ENCODE peak calls at places on chromosome 17, in nine cellular contexts. One of them, this sample, is unnamed.

GRCh38 chr17:40121191-40121885 is 433 bp upstream of the MSL1 start:
- DNase-seq in tibial artery: no peak
- DNase-seq in uterus: peak; percentile 71
- DNase-seq in ovary: peak; percentile 81
- DNase-seq in testis: peak; percentile 65
- DNase-seq in IMR-90: peak; percentile 49
- DNase-seq in upper lobe of right lung: peak; percentile 78
- DNase-seq in pancreas: no peak
- DNase-seq in left ventricle myocardium inferior: peak; percentile 51
- DNase-seq in this sample: no peak

GRCh38 chr17:35679007-35679682 is 52.3 kb upstream of the RASL10B start:
- DNase-seq in left ventricle myocardium inferior: no peak
- DNase-seq in IMR-90: no peak
- DNase-seq in pancreas: no peak
- DNase-seq in testis: no peak
- DNase-seq in tibial artery: no peak
- DNase-seq in upper lobe of right lung: no peak
- DNase-seq in uterus: no peak
- DNase-seq in ovary: no peak
- DNase-seq in this sample: no peak

GRCh38 chr17:35898283-35899070 is 18.3 kb upstream of the CCL5 start:
- DNase-seq in testis: peak; percentile 40
- DNase-seq in pancreas: peak; percentile 57
- DNase-seq in uterus: no peak
- DNase-seq in upper lobe of right lung: no peak
- DNase-seq in IMR-90: no peak
- DNase-seq in tibial artery: peak; percentile 56
- DNase-seq in ovary: no peak
- DNase-seq in left ventricle myocardium inferior: peak; percentile 28
- DNase-seq in this sample: no peak

GRCh38 chr17:12977008-12977751 is 40.6 kb downstream of the ELAC2 start:
- DNase-seq in pancreas: no peak
- DNase-seq in uterus: no peak
- DNase-seq in testis: no peak
- DNase-seq in tibial artery: no peak
- DNase-seq in upper lobe of right lung: no peak
- DNase-seq in ovary: no peak
- DNase-seq in IMR-90: peak; percentile 22
- DNase-seq in left ventricle myocardium inferior: no peak
- DNase-seq in this sample: no peak

GRCh38 chr17:31582151-31582907 is 190.9 kb downstream of the RAB11FIP4 start:
- DNase-seq in IMR-90: peak; percentile 36
- DNase-seq in pancreas: no peak
- DNase-seq in left ventricle myocardium inferior: peak; percentile 62
- DNase-seq in uterus: peak; percentile 42
- DNase-seq in upper lobe of right lung: peak; percentile 76
- DNase-seq in ovary: no peak
- DNase-seq in tibial artery: peak; percentile 87
- DNase-seq in testis: peak; percentile 29
- DNase-seq in this sample: peak; percentile 90

GRCh38 chr17:64692187-64692586 is 30.1 kb upstream of the SMURF2 start:
- DNase-seq in tibial artery: no peak
- DNase-seq in upper lobe of right lung: no peak
- DNase-seq in uterus: no peak
- DNase-seq in left ventricle myocardium inferior: no peak
- DNase-seq in IMR-90: peak; percentile 39
- DNase-seq in pancreas: no peak
- DNase-seq in ovary: no peak
- DNase-seq in testis: no peak
- DNase-seq in this sample: no peak

GRCh38 chr17:68383443-68384321 is 73.6 kb downstream of the WIPI1 start:
- DNase-seq in upper lobe of right lung: peak; percentile 71
- DNase-seq in ovary: no peak
- DNase-seq in left ventricle myocardium inferior: no peak
- DNase-seq in uterus: peak; percentile 56
- DNase-seq in IMR-90: peak; percentile 94
- DNase-seq in pancreas: no peak
- DNase-seq in tibial artery: no peak
- DNase-seq in testis: no peak
- DNase-seq in this sample: no peak

GRCh38 chr17:18172528-18173278 is 10.9 kb upstream of the ALKBH5 start:
- DNase-seq in testis: no peak
- DNase-seq in uterus: no peak
- DNase-seq in left ventricle myocardium inferior: no peak
- DNase-seq in IMR-90: peak; percentile 46
- DNase-seq in pancreas: no peak
- DNase-seq in ovary: no peak
- DNase-seq in tibial artery: no peak
- DNase-seq in upper lobe of right lung: no peak
- DNase-seq in this sample: no peak

GRCh38 chr17:80252871-80253270 is 7.8 kb upstream of the RNF213 start:
- DNase-seq in tibial artery: no peak
- DNase-seq in uterus: no peak
- DNase-seq in upper lobe of right lung: peak; percentile 90
- DNase-seq in left ventricle myocardium inferior: peak; percentile 40
- DNase-seq in IMR-90: no peak
- DNase-seq in testis: no peak
- DNase-seq in pancreas: peak; percentile 68
- DNase-seq in ovary: peak; percentile 52
- DNase-seq in this sample: peak; percentile 87

GRCh38 chr17:69913241-69914015 is 161.6 kb upstream of the KCNJ16 start:
- DNase-seq in testis: no peak
- DNase-seq in upper lobe of right lung: no peak
- DNase-seq in left ventricle myocardium inferior: no peak
- DNase-seq in uterus: no peak
- DNase-seq in IMR-90: peak; percentile 28
- DNase-seq in pancreas: no peak
- DNase-seq in tibial artery: no peak
- DNase-seq in ovary: no peak
- DNase-seq in this sample: no peak

GRCh38 chr17:61408151-61409041 is 8.8 kb downstream of the TBX2 start:
- DNase-seq in IMR-90: peak; percentile 55
- DNase-seq in ovary: peak; percentile 36
- DNase-seq in left ventricle myocardium inferior: no peak
- DNase-seq in tibial artery: peak; percentile 69
- DNase-seq in pancreas: no peak
- DNase-seq in testis: no peak
- DNase-seq in uterus: no peak
- DNase-seq in upper lobe of right lung: peak; percentile 61
- DNase-seq in this sample: peak; percentile 74

GRCh38 chr17:82888583-82889495 is 49.0 kb upstream of the ZNF750 start:
- DNase-seq in upper lobe of right lung: peak; percentile 94
- DNase-seq in left ventricle myocardium inferior: peak; percentile 71
- DNase-seq in IMR-90: no peak
- DNase-seq in testis: peak; percentile 48
- DNase-seq in tibial artery: no peak
- DNase-seq in ovary: no peak
- DNase-seq in pancreas: peak; percentile 88
- DNase-seq in uterus: no peak
- DNase-seq in this sample: peak; percentile 73

GRCh38 chr17:60934723-60935122 is 257.1 kb downstream of the BCAS3 start:
- DNase-seq in upper lobe of right lung: no peak
- DNase-seq in uterus: no peak
- DNase-seq in pancreas: no peak
- DNase-seq in testis: no peak
- DNase-seq in ovary: no peak
- DNase-seq in IMR-90: no peak
- DNase-seq in tibial artery: no peak
- DNase-seq in left ventricle myocardium inferior: no peak
- DNase-seq in this sample: no peak

GRCh38 chr17:7263071-7263800 is 958 bp upstream of the CLDN7 start:
- DNase-seq in pancreas: peak; percentile 67
- DNase-seq in upper lobe of right lung: peak; percentile 88
- DNase-seq in testis: no peak
- DNase-seq in ovary: no peak
- DNase-seq in tibial artery: no peak
- DNase-seq in left ventricle myocardium inferior: no peak
- DNase-seq in uterus: no peak
- DNase-seq in IMR-90: no peak
- DNase-seq in this sample: peak; percentile 91

GRCh38 chr17:35141681-35142466 is at the start of gene NLE1:
- DNase-seq in ovary: peak; percentile 88
- DNase-seq in upper lobe of right lung: peak; percentile 92
- DNase-seq in testis: peak; percentile 90
- DNase-seq in IMR-90: peak; percentile 74
- DNase-seq in tibial artery: peak; percentile 86
- DNase-seq in pancreas: peak; percentile 73
- DNase-seq in uterus: peak; percentile 82
- DNase-seq in left ventricle myocardium inferior: peak; percentile 80
- DNase-seq in this sample: peak; percentile 94

GRCh38 chr17:46117850-46118696 is 75.2 kb downstream of the KANSL1 start:
- DNase-seq in IMR-90: no peak
- DNase-seq in ovary: no peak
- DNase-seq in pancreas: no peak
- DNase-seq in uterus: no peak
- DNase-seq in upper lobe of right lung: no peak
- DNase-seq in left ventricle myocardium inferior: no peak
- DNase-seq in tibial artery: no peak
- DNase-seq in testis: no peak
- DNase-seq in this sample: no peak
- H3K4me1 ChIP-seq in IMR-90: peaks cover 12% of the 10 kb centered on the region
- H3K4me1 ChIP-seq in ovary: peaks cover 32% of the 10 kb centered on the region
- H3K4me1 ChIP-seq in pancreas: peaks cover 21% of the 10 kb centered on the region
- H3K4me1 ChIP-seq in uterus: peaks cover 9% of the 10 kb centered on the region
- H3K4me1 ChIP-seq in upper lobe of right lung: peaks cover 39% of the 10 kb centered on the region
- H3K4me1 ChIP-seq in left ventricle myocardium inferior: peaks cover 87% of the 10 kb centered on the region
- H3K4me1 ChIP-seq in tibial artery: peaks cover 41% of the 10 kb centered on the region
- H3K4me1 ChIP-seq in testis: peaks cover 27% of the 10 kb centered on the region
- H3K4me1 ChIP-seq in this sample: peaks cover 12% of the 10 kb centered on the region

GRCh38 chr17:75614006-75614405 is 19.2 kb upstream of the SMIM5 start:
- DNase-seq in uterus: no peak
- DNase-seq in ovary: no peak
- DNase-seq in upper lobe of right lung: no peak
- DNase-seq in testis: no peak
- DNase-seq in pancreas: no peak
- DNase-seq in IMR-90: no peak
- DNase-seq in tibial artery: no peak
- DNase-seq in left ventricle myocardium inferior: no peak
- DNase-seq in this sample: no peak
- TF ChIP-seq CTCF in uterus: no peak
- TF ChIP-seq CTCF in ovary: no peak
- TF ChIP-seq CTCF in upper lobe of right lung: no peak
- TF ChIP-seq CTCF in testis: no peak
- TF ChIP-seq CTCF in pancreas: no peak
- TF ChIP-seq CTCF in IMR-90: peak; percentile 19
- TF ChIP-seq CTCF in tibial artery: no peak
- TF ChIP-seq CTCF in left ventricle myocardium inferior: no peak
- TF ChIP-seq CTCF in this sample: no peak

DNA sequence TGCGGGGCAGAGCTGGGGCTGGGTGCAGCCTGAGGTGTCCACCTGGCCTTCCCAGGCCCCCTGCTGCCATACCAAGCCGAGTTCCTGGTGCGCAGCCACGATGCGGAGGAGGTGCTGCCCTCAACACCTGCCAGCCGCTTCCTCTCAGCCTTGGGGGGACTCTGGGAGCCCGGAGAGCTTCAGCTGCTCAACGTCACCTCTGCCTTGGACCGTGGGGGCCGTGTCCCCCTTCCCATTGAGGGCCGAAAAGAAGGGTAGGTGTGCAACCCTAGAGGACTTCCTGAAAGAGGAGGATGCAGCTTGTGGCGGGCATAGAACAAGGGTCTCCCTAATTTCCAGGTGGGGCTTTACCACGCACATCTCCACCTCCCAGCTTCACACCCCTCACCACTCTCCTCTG is 2.5 kb downstream of the SGCA start:
- DNase-seq in pancreas: no peak
- DNase-seq in ovary: no peak
- DNase-seq in tibial artery: no peak
- DNase-seq in IMR-90: no peak
- DNase-seq in left ventricle myocardium inferior: no peak
- DNase-seq in upper lobe of right lung: no peak
- DNase-seq in testis: no peak
- DNase-seq in uterus: no peak
- DNase-seq in this sample: peak; percentile 64
- H3K4me1 ChIP-seq in pancreas: no peaks in the 10 kb centered on the region
- H3K4me1 ChIP-seq in ovary: peaks cover 2% of the 10 kb centered on the region
- H3K4me1 ChIP-seq in tibial artery: peaks cover 51% of the 10 kb centered on the region
- H3K4me1 ChIP-seq in IMR-90: peaks cover 5% of the 10 kb centered on the region
- H3K4me1 ChIP-seq in left ventricle myocardium inferior: peaks cover 82% of the 10 kb centered on the region
- H3K4me1 ChIP-seq in upper lobe of right lung: no peaks in the 10 kb centered on the region
- H3K4me1 ChIP-seq in testis: peaks cover 12% of the 10 kb centered on the region
- H3K4me1 ChIP-seq in uterus: peaks cover 2% of the 10 kb centered on the region
- H3K4me1 ChIP-seq in this sample: no peaks in the 10 kb centered on the region

DNA sequence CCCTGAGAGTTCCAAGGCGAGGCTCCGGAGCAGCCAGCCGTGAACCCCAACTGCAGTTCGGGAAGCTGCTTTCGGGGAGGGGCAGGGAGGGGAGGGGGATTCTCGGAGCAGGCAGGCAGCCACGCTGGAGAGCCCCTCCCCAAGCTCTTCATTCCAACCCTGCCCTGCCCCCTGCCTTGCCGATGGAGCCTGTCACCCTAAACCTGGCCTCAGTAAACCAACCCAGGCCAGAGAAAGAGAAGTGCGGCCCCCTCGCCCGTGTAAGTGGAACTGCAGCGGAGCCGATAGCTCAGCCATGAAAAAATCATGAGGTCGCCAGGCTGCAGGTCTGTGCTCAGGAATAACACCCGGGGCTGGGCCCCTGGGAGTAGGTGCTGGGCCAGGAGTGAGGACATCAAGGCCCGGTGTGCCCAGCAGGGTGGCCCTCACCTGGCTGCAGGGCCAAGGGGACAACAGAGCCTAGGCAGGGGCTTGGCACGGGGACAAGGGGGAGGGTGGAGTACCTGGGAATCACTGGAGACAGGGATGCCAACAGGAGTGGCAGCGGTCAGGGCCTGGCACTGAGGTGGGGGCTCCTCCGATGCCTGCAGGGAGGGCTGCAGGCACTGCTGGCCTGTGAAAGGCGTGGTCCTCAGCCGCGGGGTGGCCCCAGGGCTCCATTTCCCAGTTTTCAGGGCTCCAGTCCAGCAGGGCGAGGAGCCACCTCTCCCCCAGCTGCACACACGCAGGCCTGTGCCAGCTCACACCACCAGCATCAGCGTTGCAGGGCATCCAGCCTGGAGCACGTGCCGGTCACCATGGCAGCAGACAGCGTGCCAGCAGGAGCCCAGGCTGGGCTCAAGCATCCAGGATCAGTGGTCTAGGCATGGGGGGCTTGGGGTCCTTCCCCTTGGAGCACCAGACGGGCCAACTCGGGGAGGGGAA is 4.8 kb upstream of the FSCN2 start:
- DNase-seq in tibial artery: peak; percentile 84
- DNase-seq in pancreas: peak; percentile 15
- DNase-seq in left ventricle myocardium inferior: no peak
- DNase-seq in upper lobe of right lung: no peak
- DNase-seq in ovary: no peak
- DNase-seq in uterus: no peak
- DNase-seq in IMR-90: peak; percentile 21
- DNase-seq in testis: peak; percentile 37
- DNase-seq in this sample: peak; percentile 91
- TF ChIP-seq CTCF in tibial artery: no peak
- TF ChIP-seq CTCF in pancreas: no peak
- TF ChIP-seq CTCF in left ventricle myocardium inferior: no peak
- TF ChIP-seq CTCF in upper lobe of right lung: peak; percentile 9
- TF ChIP-seq CTCF in ovary: no peak
- TF ChIP-seq CTCF in uterus: no peak
- TF ChIP-seq CTCF in IMR-90: peak; percentile 4
- TF ChIP-seq CTCF in testis: peak; percentile 4
- TF ChIP-seq CTCF in this sample: peak; percentile 25

This sample was measured in kidney.